ENCODE peak calls at places on chromosomes 1 and 21, in six cellular contexts. D is tibial nerve; F is A549; I is pancreas; C is CD8-positive, alpha-beta T cell; Z is body of pancreas. J is an unnamed sample.

GRCh38 chr1:117643601-117644000 is 37.8 kb downstream of the TENT5C start:
- DNase-seq in D (no peak), F (no peak), I (no peak), C (no peak), Z (no peak), J (no peak)

GRCh38 chr1:57637155-57637554 is 213.3 kb upstream of the DAB1 start:
- DNase-seq in D (no peak), F (no peak), I (no peak), C (no peak), Z (no peak), J (no peak)

GRCh38 chr1:197093226-197093887 is 26.3 kb upstream of the F13B start:
- DNase-seq in D (no peak), F (no peak), I (no peak), C (no peak), Z (no peak), J (no peak)

GRCh38 chr1:189149547-189150375 is 1327.9 kb downstream of the BRINP3 start:
- DNase-seq in D (no peak), F (peak), I (peak), C (no peak), Z (peak), J (no peak)

GRCh38 chr1:185813401-185813979 is 79.3 kb downstream of the HMCN1 start:
- DNase-seq in D (no peak), F (peak), I (no peak), C (no peak), Z (no peak), J (no peak)

GRCh38 chr1:25896266-25896665 is 10.0 kb downstream of the STMN1 start:
- DNase-seq in D (no peak), F (no peak), I (no peak), C (no peak), Z (no peak), J (no peak)

GRCh38 chr1:180548686-180549326 is 10.0 kb upstream of the OVAAL start:
- DNase-seq in D (no peak), F (no peak), I (no peak), C (no peak), Z (no peak), J (no peak)

GRCh38 chr1:116347678-116348077 is 25.4 kb upstream of the ATP1A1 start:
- DNase-seq in D (no peak), F (no peak), I (no peak), C (no peak), Z (no peak), J (no peak)

GRCh38 chr1:6345009-6345408 is 48.6 kb downstream of the ACOT7 start:
- DNase-seq in D (no peak), F (no peak), I (no peak), C (no peak), Z (no peak), J (no peak)

GRCh38 chr1:154936416-154937050 is at the start of gene PMVK:
- DNase-seq in D (peak), F (peak), I (peak), C (peak), Z (peak), J (peak)

GRCh38 chr1:67679691-67680090 is 5.3 kb upstream of the GADD45A start:
- DNase-seq in D (no peak), F (no peak), I (no peak), C (no peak), Z (no peak), J (no peak)

GRCh38 chr1:93349231-93350135 is 3.8 kb downstream of the DR1 start:
- DNase-seq in D (no peak), F (no peak), I (no peak), C (no peak), Z (peak), J (no peak)

GRCh38 chr21:22399717-22400520 is 1401.7 kb downstream of the NCAM2 start:
- DNase-seq in D (no peak), F (no peak), I (no peak), C (no peak), Z (no peak), J (no peak)

GRCh38 chr1:156134716-156135435 is 18.5 kb upstream of the SEMA4A start:
- DNase-seq in D (no peak), F (no peak), I (no peak), C (no peak), Z (no peak), J (no peak)

GRCh38 chr1:112727716-112728115 is 12.6 kb upstream of the PPM1J start:
- DNase-seq in D (no peak), F (no peak), I (no peak), C (no peak), Z (no peak), J (no peak)

GRCh38 chr1:202618387-202619022 is 91.7 kb downstream of the SYT2 start:
- DNase-seq in D (no peak), F (no peak), I (no peak), C (no peak), Z (no peak), J (no peak)

GRCh38 chr1:54543729-54544496 is 4.1 kb upstream of the ACOT11 start:
- DNase-seq in D (no peak), F (no peak), I (no peak), C (no peak), Z (no peak), J (no peak)

GRCh38 chr1:204151562-204152309 is at the start of gene ETNK2:
- DNase-seq in D (peak), F (peak), I (peak), C (peak), Z (peak), J (peak)

GRCh38 chr1:227949341-227949921 is 1.7 kb upstream of the WNT9A start:
- DNase-seq in D (no peak), F (no peak), I (no peak), C (no peak), Z (no peak), J (no peak)

GRCh38 chr1:107139833-107140702 is 771 bp upstream of the NTNG1 start:
- DNase-seq in D (no peak), F (no peak), I (no peak), C (peak), Z (peak), J (no peak)

GRCh38 chr1:17460265-17460664 is 20.8 kb upstream of the RCC2 start:
- DNase-seq in D (no peak), F (no peak), I (no peak), C (no peak), Z (no peak), J (no peak)

GRCh38 chr1:70504176-70504820 is 93.2 kb downstream of the CTH start:
- DNase-seq in D (no peak), F (no peak), I (no peak), C (no peak), Z (no peak), J (no peak)

GRCh38 chr1:75234499-75235064 is 100.4 kb downstream of the LHX8 start:
- DNase-seq in D (no peak), F (no peak), I (no peak), C (no peak), Z (no peak), J (no peak)

GRCh38 chr1:88524129-88524528 is 159.9 kb upstream of the PKN2 start:
- DNase-seq in D (no peak), F (no peak), I (no peak), C (no peak), Z (no peak), J (no peak)

GRCh38 chr1:35923841-35924240 is 7.1 kb upstream of the AGO3 start:
- DNase-seq in D (no peak), F (no peak), I (no peak), C (no peak), Z (no peak), J (no peak)

GRCh38 chr1:156195853-156196252 is 1.9 kb downstream of the SLC25A44 start:
- DNase-seq in D (no peak), F (no peak), I (no peak), C (no peak), Z (no peak), J (no peak)

GRCh38 chr1:168842306-168842705 is 113.3 kb upstream of the DPT start:
- DNase-seq in D (no peak), F (no peak), I (no peak), C (no peak), Z (no peak), J (no peak)

GRCh38 chr1:8836228-8836627 is 18.8 kb upstream of the RERE start:
- DNase-seq in D (no peak), F (no peak), I (no peak), C (no peak), Z (no peak), J (no peak)

GRCh38 chr1:206769331-206769731 is 1.2 kb upstream of the IL19 start:
- DNase-seq in D (no peak), F (no peak), I (no peak), C (peak), Z (peak), J (peak)

GRCh38 chr1:12629521-12629956 is 11.5 kb upstream of the DHRS3 start:
- DNase-seq in D (no peak), F (no peak), I (no peak), C (no peak), Z (no peak), J (no peak)

GRCh38 chr1:15100369-15101111 is 53.0 kb upstream of the TMEM51 start:
- DNase-seq in D (no peak), F (peak), I (peak), C (peak), Z (peak), J (peak)

GRCh38 chr1:111559736-111560279 is 56.4 kb upstream of the ADORA3 start:
- DNase-seq in D (no peak), F (no peak), I (no peak), C (no peak), Z (no peak), J (no peak)

GRCh38 chr21:44379991-44380865 is 26.8 kb downstream of the TRPM2 start:
- DNase-seq in D (no peak), F (no peak), I (no peak), C (no peak), Z (no peak), J (no peak)

GRCh38 chr1:167171286-167171929 is 49.3 kb upstream of the POU2F1 start:
- DNase-seq in D (no peak), F (no peak), I (no peak), C (no peak), Z (no peak), J (no peak)

GRCh38 chr1:48246727-48247126 is 24.2 kb downstream of the SLC5A9 start:
- DNase-seq in D (no peak), F (no peak), I (peak), C (no peak), Z (peak), J (no peak)

DNA sequence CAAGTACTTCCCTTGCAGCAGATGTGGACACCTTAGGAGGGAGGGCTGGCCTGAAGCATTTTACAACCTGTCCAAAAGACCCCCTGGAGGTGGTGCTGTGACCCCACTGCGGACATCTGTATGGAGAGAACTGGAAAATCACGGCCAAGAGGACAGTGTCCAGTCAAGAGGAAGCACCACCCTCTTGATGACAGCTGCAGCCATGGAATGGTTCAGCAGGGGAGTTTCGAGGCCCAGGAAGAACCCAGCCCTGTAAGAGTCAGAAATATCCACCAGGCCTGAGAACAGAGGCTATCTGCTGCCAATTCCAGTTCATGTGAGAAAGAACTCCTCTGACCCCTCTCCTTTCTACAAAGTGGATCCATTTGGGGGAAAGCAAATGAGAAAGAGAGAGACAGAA is 126.8 kb downstream of the PLXNA2 start:
- DNase-seq in D (no peak), F (no peak), I (no peak), C (no peak), Z (no peak), J (no peak)
- TF ChIP-seq CTCF in D (no peak), F (no peak), I (no peak), C (no peak), Z (no peak), J (no peak)

DNA sequence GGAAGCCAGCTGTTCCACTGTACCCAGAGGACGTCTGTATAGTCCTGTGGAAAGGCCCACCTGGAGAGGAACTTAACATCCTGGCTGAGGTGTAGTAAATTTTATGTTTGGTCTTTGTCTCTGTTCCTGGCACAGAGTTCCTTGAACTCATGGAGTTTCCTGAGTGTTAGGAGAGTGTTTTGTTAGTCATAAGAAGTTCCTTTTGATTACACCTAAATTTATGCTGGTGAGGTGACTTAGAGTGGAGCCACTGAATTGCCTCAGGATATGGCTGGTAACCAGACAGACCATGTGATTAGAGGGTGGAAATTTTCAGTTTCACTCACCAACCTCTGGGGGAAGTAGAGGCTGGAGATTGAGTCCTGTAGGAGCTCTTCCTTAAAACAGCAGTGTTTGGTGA is 57.9 kb downstream of the RASAL2 start:
- DNase-seq in D (no peak), F (no peak), I (no peak), C (no peak), Z (no peak), J (no peak)
- TF ChIP-seq CTCF in D (no peak), F (no peak), I (no peak), C (no peak), Z (no peak), J (no peak)

GRCh38 chr1:44425327-44426082 is 20.4 kb downstream of the RNF220 start:
- DNase-seq in D (no peak), F (no peak), I (no peak), C (no peak), Z (no peak), J (no peak)
- TF ChIP-seq CTCF in D (no peak), F (no peak), I (no peak), C (no peak), Z (no peak), J (no peak)

DNA sequence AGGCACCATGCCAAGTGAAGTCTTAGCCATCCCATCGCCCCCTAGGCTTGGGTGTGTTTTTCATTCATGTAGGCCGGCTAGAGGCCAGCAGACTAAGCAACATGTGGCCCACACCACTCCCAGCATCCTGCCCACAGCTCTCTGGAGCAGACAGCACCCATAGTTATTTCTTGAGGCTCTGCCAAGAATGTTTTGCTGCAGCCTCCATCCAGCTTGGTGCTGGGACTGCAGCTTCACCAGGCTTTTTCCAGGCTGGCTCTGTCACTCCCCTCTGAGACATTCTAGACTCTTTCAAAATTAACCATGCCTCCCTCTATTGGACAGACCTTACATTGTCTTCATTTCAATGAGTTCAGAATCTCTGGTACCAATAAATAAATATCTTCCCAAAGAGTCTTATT is 104.2 kb downstream of the DUSP10 start:
- DNase-seq in D (no peak), F (no peak), I (no peak), C (no peak), Z (no peak), J (no peak)
- TF ChIP-seq CTCF in D (peak), F (no peak), I (no peak), C (no peak), Z (no peak), J (no peak)

DNA sequence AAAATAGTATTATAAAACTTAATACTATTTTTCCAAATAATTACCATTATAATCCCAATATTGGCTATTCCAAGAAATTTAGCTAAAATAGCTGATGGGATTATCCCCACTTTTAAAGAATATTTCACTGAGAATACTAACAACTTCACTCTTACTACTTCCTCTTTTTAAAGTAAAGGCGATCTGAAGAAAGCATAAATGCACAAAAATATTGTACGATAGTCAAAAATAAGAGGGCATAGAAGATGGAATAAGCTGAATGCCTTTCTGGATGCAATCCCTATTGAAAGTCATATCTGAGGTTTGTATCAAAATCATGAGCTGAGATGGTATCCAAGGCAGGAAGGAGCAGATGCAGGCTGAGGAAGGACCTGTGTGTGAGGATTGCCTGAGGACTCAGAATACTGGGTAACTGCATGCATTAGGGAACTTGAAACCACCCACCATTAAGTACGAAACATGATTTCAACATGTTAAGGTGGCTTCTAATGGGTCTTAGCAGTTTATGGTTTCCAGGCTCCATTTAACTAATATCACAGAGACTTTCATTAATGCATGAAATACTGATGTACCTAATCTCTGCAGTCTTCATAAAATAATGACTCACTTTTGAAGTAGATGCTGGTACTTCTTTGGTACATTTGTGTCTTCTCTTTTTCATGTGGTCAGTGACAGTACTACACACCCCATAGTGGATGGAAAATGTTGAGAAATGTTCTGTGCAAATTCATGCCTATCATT is 29.6 kb upstream of the RGS1 start:
- DNase-seq in D (no peak), F (peak), I (no peak), C (no peak), Z (no peak), J (no peak)
- TF ChIP-seq CTCF in D (peak), F (no peak), I (no peak), C (no peak), Z (peak), J (no peak)

GRCh38 chr1:20981903-20982695 is 194.6 kb downstream of the EIF4G3 start:
- DNase-seq in D (no peak), F (no peak), I (no peak), C (no peak), Z (no peak), J (no peak)
- TF ChIP-seq CTCF in D (peak), F (peak), I (no peak), C (no peak), Z (peak), J (no peak)